ENCODE peak calls at places on chromosomes 1 and 21, in five cellular contexts. B, E, S, H and L are unnamed samples.

GRCh38 chr1:193794239-193794638 is 607.8 kb upstream of the B3GALT2 start:
- DNase-seq in B (no peak), E (no peak), S (no peak), H (no peak), L (no peak)

GRCh38 chr1:171881466-171881865 is 40.2 kb downstream of the DNM3 start:
- DNase-seq in B (no peak), E (no peak), S (no peak), H (no peak), L (no peak)

GRCh38 chr21:18070392-18070791 is 174.2 kb upstream of the CHODL start:
- DNase-seq in B (no peak), E (no peak), S (no peak), H (no peak), L (no peak)

GRCh38 chr1:210816136-210816535 is 317.8 kb downstream of the KCNH1 start:
- DNase-seq in B (no peak), E (no peak), S (no peak), H (no peak), L (no peak)

GRCh38 chr1:152035406-152036315 is 1.1 kb downstream of the S100A11 start:
- DNase-seq in B (no peak), E (no peak), S (peak; percentile 64), H (no peak), L (no peak)

GRCh38 chr1:31753623-31754349 is 10.4 kb downstream of the ADGRB2 start:
- DNase-seq in B (no peak), E (no peak), S (no peak), H (no peak), L (no peak)

GRCh38 chr1:185732941-185733340 is 1.2 kb upstream of the HMCN1 start:
- DNase-seq in B (no peak), E (no peak), S (no peak), H (no peak), L (no peak)

GRCh38 chr1:50774759-50775351 is 185.2 kb downstream of the FAF1 start:
- DNase-seq in B (peak; percentile 6), E (no peak), S (no peak), H (no peak), L (no peak)

GRCh38 chr1:215418876-215419442 is 148.1 kb upstream of the KCTD3 start:
- DNase-seq in B (no peak), E (no peak), S (peak; percentile 51), H (no peak), L (no peak)

GRCh38 chr1:71638081-71638766 is 557.4 kb upstream of the ZRANB2 start:
- DNase-seq in B (peak; percentile 20), E (no peak), S (no peak), H (no peak), L (no peak)

GRCh38 chr1:223401873-223402789 is 8.9 kb downstream of the CCDC185 start:
- DNase-seq in B (peak; percentile 56), E (no peak), S (no peak), H (no peak), L (peak; percentile 50)

GRCh38 chr1:24189528-24189927 is 2.4 kb upstream of the IFNLR1 start:
- DNase-seq in B (no peak), E (no peak), S (no peak), H (peak; percentile 9), L (no peak)

GRCh38 chr1:64686828-64687724 is 57.8 kb upstream of the RAVER2 start:
- DNase-seq in B (no peak), E (no peak), S (no peak), H (no peak), L (peak; percentile 12)

GRCh38 chr1:156652131-156652991 is 10.4 kb downstream of the BCAN start:
- DNase-seq in B (no peak), E (no peak), S (peak; percentile 92), H (no peak), L (no peak)

GRCh38 chr1:38541223-38541622 is 318.3 kb downstream of the RRAGC start:
- DNase-seq in B (no peak), E (no peak), S (no peak), H (no peak), L (no peak)

GRCh38 chr1:6385673-6386191 is 7.8 kb downstream of the ACOT7 start:
- DNase-seq in B (peak; percentile 93), E (no peak), S (peak; percentile 94), H (no peak), L (no peak)

GRCh38 chr21:45877821-45878469 is 103.6 kb upstream of the COL6A1 start:
- DNase-seq in B (no peak), E (no peak), S (no peak), H (no peak), L (no peak)

GRCh38 chr1:175506081-175506480 is 237.3 kb downstream of the TNR start:
- DNase-seq in B (no peak), E (no peak), S (no peak), H (no peak), L (no peak)

GRCh38 chr21:31403596-31404333 is 59.7 kb upstream of the TIAM1 start:
- DNase-seq in B (no peak), E (no peak), S (no peak), H (no peak), L (no peak)

GRCh38 chr1:210683403-210684047 is 354.8 kb downstream of the HHAT start:
- DNase-seq in B (no peak), E (no peak), S (peak; percentile 31), H (no peak), L (no peak)

GRCh38 chr1:231708394-231708793 is 81.8 kb downstream of the DISC1 start:
- DNase-seq in B (no peak), E (no peak), S (no peak), H (no peak), L (no peak)

GRCh38 chr1:26626994-26627393 is 68.8 kb upstream of the ARID1A start:
- DNase-seq in B (no peak), E (no peak), S (no peak), H (no peak), L (no peak)

GRCh38 chr1:92399076-92399475 is 87.6 kb downstream of the GFI1 start:
- DNase-seq in B (no peak), E (no peak), S (no peak), H (no peak), L (no peak)

DNA sequence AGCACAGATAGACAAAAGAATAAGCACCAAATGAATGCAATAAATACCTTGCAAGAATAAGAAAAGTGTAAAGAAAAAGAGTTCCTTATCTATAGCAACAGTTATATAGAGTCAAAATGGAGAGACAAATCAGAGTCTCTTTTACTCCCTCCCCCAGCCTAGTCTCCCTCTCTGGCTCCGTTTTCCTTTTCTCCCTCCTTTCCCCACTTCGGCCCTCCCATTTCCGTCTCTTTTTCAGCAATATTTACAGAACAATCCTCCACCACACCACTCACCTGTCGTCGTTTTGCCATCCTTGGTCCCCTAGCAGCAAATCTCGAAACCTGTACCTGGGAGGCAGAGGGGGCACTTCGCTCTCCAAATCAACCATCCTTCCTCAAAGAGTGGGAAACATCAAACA is 300 bp downstream of the KCNT2 start:
- DNase-seq in B (no peak), E (no peak), S (no peak), H (no peak), L (no peak)
- H3K27me3 ChIP-seq in B (peaks cover 30% of the 10 kb centered on the region), E (peaks cover 12% of the 10 kb centered on the region), S (no peaks in the 10 kb centered on the region), H (peaks cover 6% of the 10 kb centered on the region), L (no peaks in the 10 kb centered on the region)

DNA sequence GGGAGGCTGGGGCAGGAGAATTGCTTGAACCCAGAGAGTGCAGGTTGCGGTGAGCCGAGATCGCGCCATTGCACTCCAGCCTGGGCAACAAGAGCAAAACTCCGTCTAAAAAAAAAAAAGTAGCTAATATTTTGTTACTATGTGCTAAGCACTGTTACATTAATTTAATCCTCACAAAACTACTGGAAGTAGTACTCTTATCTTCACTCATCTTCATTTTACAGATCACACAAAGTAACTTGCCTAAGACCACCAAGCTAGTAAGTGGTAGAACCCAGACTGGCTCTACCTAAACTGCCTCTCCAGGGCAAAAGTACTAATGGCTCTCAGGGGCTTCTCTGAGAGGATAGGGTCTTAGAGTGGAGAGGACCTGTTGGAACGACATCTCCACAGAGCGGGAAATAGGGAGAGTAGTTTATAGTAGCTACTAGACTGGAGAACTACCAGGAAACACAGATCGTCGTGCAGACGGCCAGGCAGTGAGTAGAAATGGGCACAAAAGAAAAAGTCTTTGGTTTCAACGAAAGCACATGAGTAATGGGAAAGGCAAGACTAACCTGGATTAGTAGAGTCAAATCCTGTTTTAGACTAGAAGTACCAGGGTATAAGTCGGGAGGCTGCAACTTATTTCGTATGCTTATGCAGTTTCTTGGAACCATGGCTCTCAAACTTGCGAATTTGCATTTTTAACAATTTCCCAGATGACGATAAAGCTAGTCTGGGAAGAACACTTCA is 1.4 kb downstream of the CLCC1 start:
- DNase-seq in B (no peak), E (no peak), S (no peak), H (no peak), L (no peak)
- H3K27me3 ChIP-seq in B (no peaks in the 10 kb centered on the region), E (no peaks in the 10 kb centered on the region), S (no peaks in the 10 kb centered on the region), H (no peaks in the 10 kb centered on the region), L (no peaks in the 10 kb centered on the region)

GRCh38 chr1:226681652-226682493 is 57.2 kb downstream of the ITPKB start:
- DNase-seq in B (no peak), E (no peak), S (no peak), H (no peak), L (no peak)
- H3K27me3 ChIP-seq in B (no peaks in the 10 kb centered on the region), E (no peaks in the 10 kb centered on the region), S (no peaks in the 10 kb centered on the region), H (no peaks in the 10 kb centered on the region), L (no peaks in the 10 kb centered on the region)

GRCh38 chr21:44323591-44323990 is 15.6 kb downstream of the CFAP410 start:
- DNase-seq in B (no peak), E (no peak), S (no peak), H (no peak), L (no peak)
- H3K27me3 ChIP-seq in B (no peaks in the 10 kb centered on the region), E (no peaks in the 10 kb centered on the region), S (no peaks in the 10 kb centered on the region), H (no peaks in the 10 kb centered on the region), L (no peaks in the 10 kb centered on the region)